ENCODE peak calls at places on chromosome X, in eight cellular contexts. One of them, this sample, is unnamed.

GRCh38 chrX:29661290-29661689 is 554.1 kb upstream of the MAGEB2 start:
- DNase-seq in endodermal cell: no peak
- DNase-seq in tibial artery: no peak
- DNase-seq in AG04449: no peak
- DNase-seq in lower lobe of right lung: no peak
- DNase-seq in PC-3: peak
- DNase-seq in pancreas: no peak
- DNase-seq in fibroblast of pulmonary artery: peak
- DNase-seq in this sample: peak

GRCh38 chrX:133297284-133297683 is 79.1 kb upstream of the TFDP3 start:
- DNase-seq in AG04449: peak
- DNase-seq in endodermal cell: no peak
- DNase-seq in tibial artery: no peak
- DNase-seq in fibroblast of pulmonary artery: peak
- DNase-seq in pancreas: no peak
- DNase-seq in PC-3: peak
- DNase-seq in lower lobe of right lung: no peak
- DNase-seq in this sample: peak

GRCh38 chrX:11478036-11478435 is 184.8 kb downstream of the AMELX start:
- DNase-seq in endodermal cell: no peak
- DNase-seq in AG04449: no peak
- DNase-seq in PC-3: peak
- DNase-seq in lower lobe of right lung: no peak
- DNase-seq in pancreas: no peak
- DNase-seq in fibroblast of pulmonary artery: peak
- DNase-seq in tibial artery: no peak
- DNase-seq in this sample: peak

GRCh38 chrX:134806707-134807038 is 148.4 kb upstream of the PLAC1 start:
- DNase-seq in AG04449: no peak
- DNase-seq in lower lobe of right lung: no peak
- DNase-seq in PC-3: no peak
- DNase-seq in pancreas: no peak
- DNase-seq in fibroblast of pulmonary artery: no peak
- DNase-seq in tibial artery: no peak
- DNase-seq in endodermal cell: no peak
- DNase-seq in this sample: no peak

GRCh38 chrX:111284615-111285294 is 14.5 kb upstream of the CAPN6 start:
- DNase-seq in pancreas: no peak
- DNase-seq in AG04449: no peak
- DNase-seq in fibroblast of pulmonary artery: no peak
- DNase-seq in PC-3: no peak
- DNase-seq in endodermal cell: no peak
- DNase-seq in tibial artery: no peak
- DNase-seq in lower lobe of right lung: no peak
- DNase-seq in this sample: no peak

GRCh38 chrX:41108684-41109205 is 23.5 kb downstream of the USP9X start:
- DNase-seq in AG04449: no peak
- DNase-seq in lower lobe of right lung: no peak
- DNase-seq in PC-3: no peak
- DNase-seq in endodermal cell: peak
- DNase-seq in fibroblast of pulmonary artery: no peak
- DNase-seq in tibial artery: no peak
- DNase-seq in pancreas: no peak
- DNase-seq in this sample: no peak

GRCh38 chrX:65451663-65452062 is 82.9 kb downstream of the LAS1L start:
- DNase-seq in pancreas: no peak
- DNase-seq in AG04449: no peak
- DNase-seq in PC-3: peak
- DNase-seq in endodermal cell: peak
- DNase-seq in fibroblast of pulmonary artery: peak
- DNase-seq in lower lobe of right lung: no peak
- DNase-seq in tibial artery: no peak
- DNase-seq in this sample: peak

GRCh38 chrX:109448539-109448938 is 33.3 kb downstream of the GUCY2F start:
- DNase-seq in lower lobe of right lung: no peak
- DNase-seq in tibial artery: no peak
- DNase-seq in pancreas: no peak
- DNase-seq in PC-3: no peak
- DNase-seq in endodermal cell: no peak
- DNase-seq in fibroblast of pulmonary artery: no peak
- DNase-seq in AG04449: no peak
- DNase-seq in this sample: peak

GRCh38 chrX:120365320-120365719 is 3.4 kb downstream of the ATP1B4 start:
- DNase-seq in endodermal cell: peak
- DNase-seq in pancreas: peak
- DNase-seq in fibroblast of pulmonary artery: peak
- DNase-seq in PC-3: peak
- DNase-seq in tibial artery: peak
- DNase-seq in AG04449: no peak
- DNase-seq in lower lobe of right lung: peak
- DNase-seq in this sample: peak

GRCh38 chrX:17859609-17860178 is 1.4 kb downstream of the RAI2 start:
- DNase-seq in PC-3: no peak
- DNase-seq in AG04449: no peak
- DNase-seq in endodermal cell: peak
- DNase-seq in tibial artery: no peak
- DNase-seq in fibroblast of pulmonary artery: no peak
- DNase-seq in lower lobe of right lung: peak
- DNase-seq in pancreas: peak
- DNase-seq in this sample: no peak

GRCh38 chrX:107119281-107119680 is 659 bp upstream of the RBM41 start:
- DNase-seq in lower lobe of right lung: no peak
- DNase-seq in fibroblast of pulmonary artery: no peak
- DNase-seq in PC-3: peak
- DNase-seq in pancreas: no peak
- DNase-seq in endodermal cell: no peak
- DNase-seq in AG04449: no peak
- DNase-seq in tibial artery: no peak
- DNase-seq in this sample: peak
- H3K4me3 ChIP-seq in lower lobe of right lung: peak
- H3K4me3 ChIP-seq in fibroblast of pulmonary artery: no peak
- H3K4me3 ChIP-seq in PC-3: peak
- H3K4me3 ChIP-seq in pancreas: peak
- H3K4me3 ChIP-seq in endodermal cell: no peak
- H3K4me3 ChIP-seq in AG04449: no peak
- H3K4me3 ChIP-seq in tibial artery: peak
- H3K4me3 ChIP-seq in this sample: no peak

GRCh38 chrX:51795136-51795535 is 51.9 kb downstream of the GSPT2 start:
- DNase-seq in endodermal cell: no peak
- DNase-seq in fibroblast of pulmonary artery: no peak
- DNase-seq in tibial artery: no peak
- DNase-seq in pancreas: no peak
- DNase-seq in AG04449: no peak
- DNase-seq in lower lobe of right lung: no peak
- DNase-seq in PC-3: no peak
- DNase-seq in this sample: no peak

GRCh38 chrX:51803833-51804232 is 60.6 kb downstream of the GSPT2 start:
- DNase-seq in fibroblast of pulmonary artery: peak
- DNase-seq in lower lobe of right lung: no peak
- DNase-seq in pancreas: no peak
- DNase-seq in PC-3: no peak
- DNase-seq in endodermal cell: no peak
- DNase-seq in AG04449: no peak
- DNase-seq in tibial artery: no peak
- DNase-seq in this sample: peak

GRCh38 chrX:51802917-51803688 is 59.9 kb downstream of the GSPT2 start:
- DNase-seq in pancreas: peak
- DNase-seq in PC-3: peak
- DNase-seq in fibroblast of pulmonary artery: peak
- DNase-seq in tibial artery: no peak
- DNase-seq in AG04449: no peak
- DNase-seq in endodermal cell: peak
- DNase-seq in lower lobe of right lung: peak
- DNase-seq in this sample: peak

GRCh38 chrX:51798701-51799100 is 55.5 kb downstream of the GSPT2 start:
- DNase-seq in PC-3: no peak
- DNase-seq in tibial artery: no peak
- DNase-seq in pancreas: no peak
- DNase-seq in AG04449: no peak
- DNase-seq in fibroblast of pulmonary artery: no peak
- DNase-seq in endodermal cell: no peak
- DNase-seq in lower lobe of right lung: no peak
- DNase-seq in this sample: no peak
- TF ChIP-seq CTCF in PC-3: no peak
- TF ChIP-seq CTCF in tibial artery: no peak
- TF ChIP-seq CTCF in pancreas: no peak
- TF ChIP-seq CTCF in AG04449: no peak
- TF ChIP-seq CTCF in fibroblast of pulmonary artery: no peak
- TF ChIP-seq CTCF in endodermal cell: no peak
- TF ChIP-seq CTCF in lower lobe of right lung: no peak
- TF ChIP-seq CTCF in this sample: no peak

GRCh38 chrX:123962006-123962485 is 540 bp downstream of the STAG2 start:
- DNase-seq in pancreas: no peak
- DNase-seq in AG04449: no peak
- DNase-seq in lower lobe of right lung: no peak
- DNase-seq in PC-3: no peak
- DNase-seq in endodermal cell: no peak
- DNase-seq in tibial artery: no peak
- DNase-seq in fibroblast of pulmonary artery: peak
- DNase-seq in this sample: no peak
- H3K4me3 ChIP-seq in pancreas: peak
- H3K4me3 ChIP-seq in AG04449: peak
- H3K4me3 ChIP-seq in lower lobe of right lung: peak
- H3K4me3 ChIP-seq in PC-3: peak
- H3K4me3 ChIP-seq in endodermal cell: peak
- H3K4me3 ChIP-seq in tibial artery: peak
- H3K4me3 ChIP-seq in fibroblast of pulmonary artery: peak
- H3K4me3 ChIP-seq in this sample: peak

GRCh38 chrX:38335382-38335781 is 8.1 kb upstream of the RPGR start:
- DNase-seq in lower lobe of right lung: no peak
- DNase-seq in PC-3: no peak
- DNase-seq in AG04449: no peak
- DNase-seq in endodermal cell: no peak
- DNase-seq in fibroblast of pulmonary artery: no peak
- DNase-seq in pancreas: no peak
- DNase-seq in tibial artery: no peak
- DNase-seq in this sample: no peak
- TF ChIP-seq CTCF in lower lobe of right lung: no peak
- TF ChIP-seq CTCF in PC-3: peak
- TF ChIP-seq CTCF in AG04449: no peak
- TF ChIP-seq CTCF in endodermal cell: no peak
- TF ChIP-seq CTCF in fibroblast of pulmonary artery: peak
- TF ChIP-seq CTCF in pancreas: no peak
- TF ChIP-seq CTCF in tibial artery: no peak
- TF ChIP-seq CTCF in this sample: peak